ENCODE peak calls at places on chromosomes 12 and 14, in nine cellular contexts. R is fibroblast of lung, N is brain microvascular endothelial cell, P is IMR-90, J is PC-3, T is ovary, O is mammary epithelial cell, C is psoas muscle, U is heart left ventricle. A is an unnamed sample. For H3K36me3, the result is how much of the 10 kb centered on the place peaks cover.

GRCh38 chr12:71661977-71662522 is 1.6 kb downstream of the ZFC3H1 start:
- DNase-seq in U (no peak), N (no peak), T (no peak), C (no peak), P (peak), O (peak), J (no peak), R (peak), A (peak)

GRCh38 chr14:69107407-69108003 is 45.4 kb downstream of the DCAF5 start:
- DNase-seq in N (peak), P (peak), T (peak), J (peak), U (no peak), C (no peak), O (peak), R (peak), A (peak)

GRCh38 chr12:65891987-65892481 is 67.8 kb downstream of the HMGA2 start:
- DNase-seq in J (peak), O (peak), U (peak), C (peak), P (peak), T (peak), R (peak), N (peak), A (peak)

GRCh38 chr14:69006346-69006745 is 27.2 kb upstream of the ACTN1 start:
- DNase-seq in O (no peak), C (no peak), N (no peak), P (no peak), R (no peak), U (no peak), T (no peak), J (no peak), A (no peak)

GRCh38 chr14:67270354-67270753 is 29.1 kb downstream of the PALS1 start:
- DNase-seq in P (peak), O (no peak), R (peak), T (no peak), N (no peak), U (no peak), C (no peak), J (no peak), A (no peak)

GRCh38 chr12:111812881-111813741 is 28.9 kb upstream of the MAPKAPK5 start:
- DNase-seq in J (peak), C (peak), N (peak), U (peak), O (peak), R (peak), P (peak), T (peak), A (peak)

GRCh38 chr12:57086951-57087688 is 1.8 kb upstream of the NAB2 start:
- DNase-seq in P (peak), R (peak), O (peak), C (peak), U (peak), T (peak), N (peak), J (peak), A (peak)

GRCh38 chr14:65810326-65810725 is 397.8 kb downstream of the FUT8 start:
- DNase-seq in P (no peak), O (no peak), U (no peak), T (no peak), C (no peak), J (no peak), R (no peak), N (no peak), A (peak)

GRCh38 chr12:54558759-54559158 is 9.4 kb downstream of the PDE1B start:
- DNase-seq in R (no peak), C (no peak), J (no peak), U (no peak), N (no peak), T (no peak), O (no peak), P (no peak), A (no peak)

GRCh38 chr12:31021809-31022492 is 51.7 kb upstream of the DDX11 start:
- DNase-seq in T (no peak), O (no peak), R (peak), N (no peak), U (no peak), J (peak), C (no peak), P (no peak), A (no peak)

GRCh38 chr12:104276192-104277131 is 27.1 kb upstream of the EID3 start:
- DNase-seq in T (no peak), J (peak), N (no peak), U (no peak), R (peak), C (no peak), O (no peak), P (no peak), A (no peak)
- H3K4me3 ChIP-seq in T (no peak), J (peak), N (no peak), U (no peak), R (no peak), C (no peak), O (peak), P (peak), A (no peak)

GRCh38 chr14:81927069-81927468 is 393.4 kb upstream of the SEL1L start:
- DNase-seq in O (no peak), U (no peak), R (no peak), T (no peak), N (no peak), C (no peak), P (no peak), J (no peak), A (peak)
- TF ChIP-seq CTCF in O (no peak), U (no peak), R (no peak), T (no peak), N (no peak), C (no peak), P (no peak), J (no peak), A (no peak)

GRCh38 chr12:58882796-58883195 is 37.5 kb downstream of the LRIG3 start:
- DNase-seq in T (no peak), P (no peak), C (no peak), N (no peak), O (no peak), U (no peak), J (no peak), R (no peak), A (no peak)
- H3K36me3 ChIP-seq in T (under half), P (half or more), C (under half), N (half or more), O (half or more), U (half or more), J (under half), R (under half), A (under half)

GRCh38 chr12:3300833-3301401 is 190.1 kb upstream of the PRMT8 start:
- DNase-seq in P (no peak), U (no peak), T (no peak), N (no peak), J (no peak), O (no peak), R (no peak), C (no peak), A (no peak)
- H3K4me3 ChIP-seq in P (no peak), U (no peak), T (no peak), N (no peak), J (peak), O (peak), R (no peak), C (no peak), A (no peak)

GRCh38 chr14:24160850-24161804 is at the start of gene IRF9:
- DNase-seq in P (peak), C (peak), U (peak), O (peak), R (peak), N (peak), T (peak), J (peak), A (peak)
- TF ChIP-seq CTCF in P (peak), C (peak), U (peak), O (peak), R (peak), N (peak), T (peak), J (peak), A (peak)

DNA sequence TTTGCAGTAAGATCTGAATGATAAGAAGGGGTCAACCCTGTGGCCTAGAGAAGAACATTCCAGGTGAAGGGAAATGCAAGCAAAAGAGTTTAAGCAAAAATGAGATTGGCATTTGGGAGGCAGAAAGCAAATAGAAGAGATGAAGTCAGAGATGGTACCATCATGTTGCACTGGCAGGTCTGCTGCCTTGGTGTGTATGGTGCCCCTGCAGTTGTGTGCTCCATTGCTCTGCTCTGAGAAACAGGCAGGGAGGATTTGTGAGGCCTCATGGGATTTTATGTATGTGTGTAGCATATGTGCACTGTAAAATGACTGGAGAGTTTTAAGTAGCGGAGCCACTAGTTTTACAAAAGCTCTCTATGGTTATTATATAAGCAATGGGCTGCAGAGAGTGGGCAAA is 6.6 kb downstream of the LDHB start:
- DNase-seq in U (no peak), P (no peak), N (no peak), R (no peak), O (no peak), C (no peak), T (no peak), J (no peak), A (no peak)
- H3K36me3 ChIP-seq in U (half or more), P (under half), N (under half), R (under half), O (half or more), C (under half), T (under half), J (half or more), A (under half)

GRCh38 chr12:15714256-15714655 is 74.9 kb downstream of the EPS8 start:
- DNase-seq in P (no peak), J (no peak), C (no peak), T (no peak), U (no peak), O (no peak), R (no peak), N (no peak), A (no peak)

GRCh38 chr12:15709524-15709923 is 79.7 kb downstream of the EPS8 start:
- DNase-seq in U (no peak), T (no peak), O (no peak), J (no peak), R (no peak), P (no peak), C (no peak), N (no peak), A (no peak)

GRCh38 chr12:15712160-15712559 is 77.0 kb downstream of the EPS8 start:
- DNase-seq in P (no peak), J (no peak), O (no peak), U (no peak), T (no peak), R (no peak), N (no peak), C (no peak), A (no peak)

GRCh38 chr12:15710860-15711510 is 78.2 kb downstream of the EPS8 start:
- DNase-seq in U (no peak), R (no peak), N (no peak), P (no peak), C (no peak), J (no peak), O (no peak), T (no peak), A (no peak)

DNA sequence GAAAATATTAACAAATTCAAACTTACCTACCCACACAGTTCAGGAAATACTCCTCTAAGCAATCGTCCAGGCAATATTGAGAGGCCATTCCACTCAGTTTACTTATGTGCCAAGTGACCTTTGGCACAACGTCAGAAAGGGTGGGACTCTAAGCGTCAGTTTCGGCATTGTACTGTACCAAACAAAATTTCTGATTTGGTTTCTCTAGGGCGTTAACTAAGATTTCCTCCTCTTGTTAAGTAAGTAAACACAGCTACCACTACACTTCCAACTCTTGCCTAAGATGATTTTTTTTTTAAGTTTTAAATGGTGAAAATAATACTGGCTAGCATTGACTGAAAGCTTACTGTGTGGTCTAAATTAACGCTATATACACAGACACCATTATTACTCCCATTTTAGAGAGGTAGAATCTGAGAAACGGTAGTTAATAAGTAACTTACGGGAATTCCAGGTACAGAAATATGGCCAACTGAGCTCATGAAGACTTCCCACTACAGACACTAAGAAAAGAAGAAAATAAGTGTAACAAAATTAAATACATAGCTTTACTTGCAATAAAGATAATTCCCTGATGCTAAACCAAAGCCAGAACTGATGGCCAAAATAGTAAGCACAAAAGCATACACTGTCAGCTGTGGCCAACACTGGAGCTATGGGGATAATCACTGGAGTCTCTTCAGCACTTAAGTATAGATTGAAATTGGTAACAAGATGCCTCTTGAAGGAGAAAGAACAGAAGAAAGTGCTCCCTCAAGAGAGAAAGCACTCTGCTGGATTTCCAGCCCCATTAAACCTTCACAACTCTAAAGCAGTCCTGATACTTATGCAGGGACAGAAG is 76.1 kb downstream of the EPS8 start:
- DNase-seq in J (no peak), N (no peak), P (no peak), C (no peak), U (peak), T (peak), O (no peak), R (no peak), A (peak)
- H3K4me3 ChIP-seq in J (no peak), N (no peak), P (no peak), C (no peak), U (peak), T (peak), O (no peak), R (no peak), A (no peak)